ENCODE peak calls at places on chromosomes 1 and 21, in six cellular contexts. W, O, B, R, S and Q are unnamed samples.

GRCh38 chr1:184299076-184299790 is 87.6 kb upstream of the C1orf21 start:
- DNase-seq in W (no peak), B (no peak), S (peak; percentile 75), O (no peak), R (peak; percentile 5), Q (peak; percentile 47)

GRCh38 chr1:156407344-156407743 is 38.3 kb downstream of the RHBG start:
- DNase-seq in S (no peak), O (no peak), W (no peak), B (no peak), R (no peak), Q (no peak)

GRCh38 chr1:42529724-42530161 is 66.7 kb downstream of the CCDC30 start:
- DNase-seq in O (no peak), B (peak; percentile 9), W (no peak), S (peak; percentile 7), R (peak; percentile 89), Q (peak; percentile 23)

GRCh38 chr1:41683681-41684500 is 199.4 kb upstream of the EDN2 start:
- DNase-seq in W (no peak), R (no peak), B (peak; percentile 23), O (peak; percentile 21), S (no peak), Q (no peak)

GRCh38 chr1:31707711-31708110 is 3.9 kb upstream of the COL16A1 start:
- DNase-seq in R (peak; percentile 38), W (no peak), O (no peak), B (no peak), S (peak; percentile 88), Q (peak; percentile 55)

GRCh38 chr1:47650606-47651005 is 212.8 kb downstream of the FOXD2 start:
- DNase-seq in W (no peak), S (no peak), B (no peak), O (no peak), R (no peak), Q (no peak)

GRCh38 chr1:230243583-230244377 is 176.7 kb downstream of the GALNT2 start:
- DNase-seq in S (peak; percentile 56), B (no peak), R (no peak), O (no peak), W (no peak), Q (no peak)

GRCh38 chr1:16122916-16123315 is 33.0 kb downstream of the EPHA2 start:
- DNase-seq in S (peak; percentile 96), W (no peak), B (no peak), R (peak; percentile 92), O (peak; percentile 19), Q (peak; percentile 54)

GRCh38 chr1:30870656-30871055 is 37.9 kb downstream of the SDC3 start:
- DNase-seq in S (no peak), R (no peak), W (no peak), O (no peak), B (no peak), Q (no peak)

GRCh38 chr1:167197692-167198091 is 23.0 kb upstream of the POU2F1 start:
- DNase-seq in S (no peak), W (no peak), O (no peak), R (no peak), B (no peak), Q (no peak)

GRCh38 chr1:245996806-245997205 is 510.3 kb downstream of the SMYD3 start:
- DNase-seq in R (no peak), B (no peak), S (no peak), O (no peak), W (no peak), Q (no peak)

GRCh38 chr21:18801468-18801867 is 397.9 kb upstream of the TMPRSS15 start:
- DNase-seq in W (no peak), B (no peak), O (no peak), R (peak; percentile 1), S (peak; percentile 1), Q (no peak)

GRCh38 chr1:25699501-25700089 is 83.0 kb downstream of the MAN1C1 start:
- DNase-seq in W (no peak), O (no peak), B (no peak), S (no peak), R (no peak), Q (no peak)

GRCh38 chr1:210405316-210405715 is 76.6 kb downstream of the HHAT start:
- DNase-seq in W (no peak), B (no peak), R (no peak), S (no peak), O (no peak), Q (no peak)

GRCh38 chr1:214587165-214587564 is 15.8 kb upstream of the CENPF start:
- DNase-seq in O (no peak), R (no peak), S (no peak), W (no peak), B (no peak), Q (no peak)